ENCODE peak calls at places on chromosomes 7 and 10, in six cellular contexts. P, N, D, O, A and Y are unnamed samples.

GRCh38 chr10:75117996-75118395 is 6.5 kb downstream of the SAMD8 start:
- DNase-seq in P (no peak), N (no peak), D (no peak), O (no peak), A (no peak), Y (no peak)

GRCh38 chr10:124212702-124213101 is 119.3 kb upstream of the CHST15 start:
- DNase-seq in P (no peak), N (no peak), D (no peak), O (no peak), A (no peak), Y (no peak)

GRCh38 chr10:427746-428519 is 261.5 kb downstream of the DIP2C start:
- DNase-seq in P (no peak), N (no peak), D (no peak), O (no peak), A (no peak), Y (no peak)

GRCh38 chr7:122767339-122767738 is 64.6 kb upstream of the RNF148 start:
- DNase-seq in P (no peak), N (no peak), D (no peak), O (no peak), A (no peak), Y (no peak)

GRCh38 chr7:13850185-13850752 is 139.2 kb downstream of the ETV1 start:
- DNase-seq in P (peak), N (no peak), D (no peak), O (peak), A (no peak), Y (no peak)

GRCh38 chr7:127683776-127684681 is 32.0 kb downstream of the SND1 start:
- DNase-seq in P (no peak), N (no peak), D (no peak), O (no peak), A (no peak), Y (no peak)

GRCh38 chr7:103573479-103574058 is 127.6 kb upstream of the SLC26A5 start:
- DNase-seq in P (no peak), N (peak), D (no peak), O (no peak), A (no peak), Y (no peak)

GRCh38 chr10:50653142-50653541 is 29.4 kb upstream of the SGMS1 start:
- DNase-seq in P (peak), N (no peak), D (no peak), O (no peak), A (no peak), Y (no peak)

GRCh38 chr7:110283056-110283455 is 807.9 kb upstream of the LRRN3 start:
- DNase-seq in P (no peak), N (no peak), D (no peak), O (no peak), A (no peak), Y (no peak)

GRCh38 chr7:67493386-67493785 is 496.8 kb downstream of the TYW1 start:
- DNase-seq in P (no peak), N (no peak), D (no peak), O (no peak), A (no peak), Y (no peak)

GRCh38 chr7:137439829-137440433 is 96.4 kb upstream of the PTN start:
- DNase-seq in P (no peak), N (no peak), D (no peak), O (no peak), A (no peak), Y (no peak)

GRCh38 chr10:14601872-14602725 is 172.6 kb downstream of the FAM107B start:
- DNase-seq in P (peak), N (peak), D (no peak), O (peak), A (no peak), Y (no peak)
- TF ChIP-seq POLR2A in P (no peak), N (no peak), D (no peak), O (no peak), A (no peak), Y (no peak)

GRCh38 chr7:77797734-77798393 is 370 bp downstream of the TMEM60 start:
- DNase-seq in P (no peak), N (no peak), D (peak), O (peak), A (peak), Y (no peak)

GRCh38 chr7:77798394-77799077 is at the start of the genes PHTF2 and TMEM60:
- DNase-seq in P (peak), N (peak), D (peak), O (peak), A (peak), Y (peak)

GRCh38 chr7:77799078-77799964 is 748 bp downstream of the PHTF2 start:
- DNase-seq in P (peak), N (peak), D (peak), O (peak), A (peak), Y (no peak)

GRCh38 chr7:77800730-77801129 is 2.2 kb downstream of the PHTF2 start:
- DNase-seq in P (no peak), N (no peak), D (no peak), O (no peak), A (no peak), Y (no peak)

DNA sequence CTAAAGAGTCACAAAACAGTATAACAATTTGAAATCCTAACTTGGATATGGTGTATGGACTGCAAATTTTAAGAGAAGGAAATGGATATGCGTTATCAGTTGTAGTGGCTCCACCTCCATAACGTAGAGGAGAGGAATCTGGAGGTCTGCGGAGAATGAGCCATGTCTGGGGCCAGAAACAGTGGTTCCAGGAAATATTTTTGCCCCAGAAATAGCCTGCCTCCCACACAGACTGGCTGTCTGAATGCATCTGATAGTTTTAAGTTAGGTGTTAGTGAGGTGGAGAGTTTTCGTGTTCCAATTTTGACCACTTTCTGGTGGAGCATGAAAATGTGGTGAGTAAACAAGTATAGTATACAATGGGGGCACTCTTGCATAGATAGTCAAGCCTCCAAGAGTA is 1.6 kb downstream of the PHTF2 start:
- DNase-seq in P (no peak), N (no peak), D (no peak), O (no peak), A (no peak), Y (no peak)
- H3K4me3 ChIP-seq in P (peak), N (no peak), D (peak), O (no peak), A (peak), Y (peak)

DNA sequence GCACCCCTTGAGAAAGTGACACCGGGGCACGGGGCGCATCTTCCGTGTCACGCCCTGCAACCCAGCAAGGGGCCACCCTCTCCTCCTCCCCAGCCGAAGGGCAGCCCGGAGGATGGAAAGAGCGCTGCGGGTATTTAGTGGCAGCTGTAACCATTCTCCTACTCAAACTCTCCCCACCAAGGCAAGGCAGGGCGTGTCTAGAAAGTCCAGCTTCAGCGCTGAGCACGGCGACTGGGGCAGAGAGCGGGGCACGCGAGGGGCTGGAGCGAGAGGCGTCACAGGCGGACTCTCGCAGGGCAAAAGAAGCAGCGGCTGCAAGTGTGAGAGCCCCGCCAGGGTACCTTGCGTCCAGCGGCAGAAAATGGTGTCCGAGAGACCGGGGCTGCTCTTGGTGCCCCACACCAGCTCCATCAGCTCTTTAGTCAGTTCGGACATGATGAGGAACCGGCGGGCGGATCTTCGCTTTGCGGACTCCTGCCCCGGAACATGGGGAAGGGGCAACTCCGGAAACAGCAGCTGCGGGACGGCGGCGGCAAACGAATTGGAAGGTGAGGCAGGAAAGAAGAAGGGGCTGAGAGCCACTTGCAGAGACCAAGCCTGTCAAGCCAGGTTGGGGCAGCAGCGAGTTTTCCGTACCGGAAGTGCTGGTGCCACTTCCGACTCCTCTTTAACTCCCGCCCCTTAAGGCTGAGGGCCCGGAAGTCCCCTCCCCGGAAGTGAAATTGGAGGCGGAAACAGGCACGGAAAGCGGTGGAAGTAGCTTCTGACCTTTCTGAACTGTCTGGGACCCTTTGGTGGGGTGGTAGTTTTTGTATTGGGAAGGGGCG is at the start of gene MINDY3:
- DNase-seq in P (peak), N (peak), D (peak), O (peak), A (peak), Y (peak)
- TF ChIP-seq POLR2A in P (no peak), N (peak), D (no peak), O (peak), A (no peak), Y (no peak)

GRCh38 chr7:41870505-41871138 is 167.7 kb upstream of the INHBA start:
- DNase-seq in P (no peak), N (no peak), D (no peak), O (no peak), A (no peak), Y (no peak)

GRCh38 chr7:41867639-41868038 is 164.7 kb upstream of the INHBA start:
- DNase-seq in P (no peak), N (no peak), D (no peak), O (no peak), A (no peak), Y (no peak)

GRCh38 chr7:41869596-41869995 is 166.7 kb upstream of the INHBA start:
- DNase-seq in P (no peak), N (no peak), D (no peak), O (no peak), A (peak), Y (no peak)

GRCh38 chr7:41869091-41869490 is 166.2 kb upstream of the INHBA start:
- DNase-seq in P (no peak), N (no peak), D (no peak), O (no peak), A (no peak), Y (no peak)

GRCh38 chr7:41870017-41870416 is 167.1 kb upstream of the INHBA start:
- DNase-seq in P (no peak), N (no peak), D (no peak), O (no peak), A (no peak), Y (no peak)
- H3K4me3 ChIP-seq in P (no peak), N (no peak), D (no peak), O (no peak), A (no peak), Y (no peak)

GRCh38 chr10:11304906-11305585 is 287.4 kb downstream of the CELF2 start:
- DNase-seq in P (peak), N (no peak), D (no peak), O (no peak), A (no peak), Y (no peak)

GRCh38 chr10:11302181-11302580 is 284.5 kb downstream of the CELF2 start:
- DNase-seq in P (no peak), N (no peak), D (no peak), O (no peak), A (no peak), Y (no peak)

GRCh38 chr10:11305825-11306601 is 288.3 kb downstream of the CELF2 start:
- DNase-seq in P (peak), N (no peak), D (no peak), O (no peak), A (no peak), Y (no peak)

GRCh38 chr10:11301571-11302111 is 284.0 kb downstream of the CELF2 start:
- DNase-seq in P (no peak), N (no peak), D (peak), O (no peak), A (no peak), Y (no peak)

GRCh38 chr10:11303671-11304170 is 286.0 kb downstream of the CELF2 start:
- DNase-seq in P (peak), N (no peak), D (no peak), O (no peak), A (no peak), Y (no peak)
- TF ChIP-seq POLR2A in P (no peak), N (no peak), D (no peak), O (no peak), A (no peak), Y (no peak)

GRCh38 chr7:4791738-4792536 is 16.5 kb downstream of the AP5Z1 start:
- DNase-seq in P (peak), N (no peak), D (peak), O (peak), A (peak), Y (no peak)

GRCh38 chr7:4790516-4790991 is 15.1 kb downstream of the AP5Z1 start:
- DNase-seq in P (no peak), N (no peak), D (peak), O (no peak), A (no peak), Y (no peak)

GRCh38 chr7:4791101-4791737 is 15.8 kb downstream of the AP5Z1 start:
- DNase-seq in P (no peak), N (no peak), D (peak), O (no peak), A (no peak), Y (no peak)

GRCh38 chr7:4794591-4795350 is 19.3 kb downstream of the AP5Z1 start:
- DNase-seq in P (no peak), N (no peak), D (no peak), O (no peak), A (no peak), Y (no peak)

GRCh38 chr7:4792537-4793126 is 17.2 kb downstream of the AP5Z1 start:
- DNase-seq in P (no peak), N (no peak), D (peak), O (no peak), A (no peak), Y (no peak)
- H3K4me3 ChIP-seq in P (peak), N (no peak), D (peak), O (no peak), A (peak), Y (peak)

GRCh38 chr10:7409045-7409731 is 1.6 kb downstream of the SFMBT2 start:
- DNase-seq in P (peak), N (peak), D (peak), O (peak), A (peak), Y (no peak)
- TF ChIP-seq POLR2A in P (no peak), N (no peak), D (no peak), O (no peak), A (no peak), Y (no peak)

DNA sequence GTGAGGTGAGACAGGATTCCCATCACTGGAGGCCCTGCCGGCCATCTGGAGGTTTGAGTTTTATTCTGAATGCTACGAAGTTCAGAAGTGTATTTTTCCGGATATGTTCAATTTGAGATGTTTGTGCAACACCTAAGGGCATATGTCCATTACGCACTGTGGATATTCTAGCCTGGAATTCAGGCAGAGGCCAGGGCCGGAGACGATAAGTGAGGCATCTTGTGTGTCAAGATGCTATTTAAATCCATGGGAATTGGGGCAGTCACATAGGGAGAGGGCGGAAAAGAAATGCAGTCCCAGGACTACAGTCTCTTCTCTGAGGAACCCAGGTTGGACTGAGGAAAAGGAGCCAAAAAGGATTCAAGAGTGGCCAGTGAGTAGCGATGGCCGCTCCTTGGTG is 1.9 kb upstream of the SUV39H2 start:
- DNase-seq in P (no peak), N (no peak), D (no peak), O (no peak), A (peak), Y (no peak)
- H3K4me3 ChIP-seq in P (no peak), N (peak), D (no peak), O (no peak), A (peak), Y (no peak)